ENCODE peak calls at places on chromosomes 2 and 18, in five cellular contexts. One of them, this sample, is unnamed.

GRCh38 chr2:45607701-45608100 is 3.4 kb downstream of the SRBD1 start:
- DNase-seq in MM.1S: no peak
- DNase-seq in GM12865: no peak
- DNase-seq in A549: peak
- DNase-seq in PC-3: peak
- DNase-seq in this sample: peak

GRCh38 chr2:186605041-186605440 is 15.2 kb downstream of the ITGAV start:
- DNase-seq in MM.1S: no peak
- DNase-seq in GM12865: no peak
- DNase-seq in A549: no peak
- DNase-seq in PC-3: no peak
- DNase-seq in this sample: no peak

GRCh38 chr2:27804146-27804545 is 32.6 kb downstream of the MRPL33 start:
- DNase-seq in MM.1S: no peak
- DNase-seq in GM12865: no peak
- DNase-seq in A549: no peak
- DNase-seq in PC-3: no peak
- DNase-seq in this sample: peak

GRCh38 chr2:157874997-157875719 is 972 bp downstream of the ACVR1 start:
- DNase-seq in MM.1S: peak
- DNase-seq in GM12865: no peak
- DNase-seq in A549: no peak
- DNase-seq in PC-3: peak
- DNase-seq in this sample: peak

GRCh38 chr2:98158305-98158704 is 71.3 kb downstream of the VWA3B start:
- DNase-seq in MM.1S: no peak
- DNase-seq in GM12865: no peak
- DNase-seq in A549: no peak
- DNase-seq in PC-3: no peak
- DNase-seq in this sample: no peak

GRCh38 chr2:43276962-43277383 is 50.6 kb upstream of the ZFP36L2 start:
- DNase-seq in MM.1S: no peak
- DNase-seq in GM12865: no peak
- DNase-seq in A549: no peak
- DNase-seq in PC-3: peak
- DNase-seq in this sample: peak

GRCh38 chr2:98329549-98329948 is 16.7 kb upstream of the CNGA3 start:
- DNase-seq in MM.1S: no peak
- DNase-seq in GM12865: no peak
- DNase-seq in A549: no peak
- DNase-seq in PC-3: no peak
- DNase-seq in this sample: no peak

GRCh38 chr2:101109451-101110140 is 41.6 kb downstream of the TBC1D8 start:
- DNase-seq in MM.1S: no peak
- DNase-seq in GM12865: no peak
- DNase-seq in A549: no peak
- DNase-seq in PC-3: no peak
- DNase-seq in this sample: peak

GRCh38 chr2:172113617-172114016 is 10.9 kb upstream of the DLX2 start:
- DNase-seq in MM.1S: no peak
- DNase-seq in GM12865: peak
- DNase-seq in A549: no peak
- DNase-seq in PC-3: peak
- DNase-seq in this sample: peak

GRCh38 chr2:86068098-86069047 is 37.3 kb downstream of the POLR1A start:
- DNase-seq in MM.1S: peak
- DNase-seq in GM12865: peak
- DNase-seq in A549: no peak
- DNase-seq in PC-3: no peak
- DNase-seq in this sample: peak

GRCh38 chr2:69915050-69915945 is at the start of gene MXD1:
- DNase-seq in MM.1S: no peak
- DNase-seq in GM12865: peak
- DNase-seq in A549: no peak
- DNase-seq in PC-3: peak
- DNase-seq in this sample: no peak

GRCh38 chr18:73896685-73897084 is 250.9 kb downstream of the FBXO15 start:
- DNase-seq in MM.1S: no peak
- DNase-seq in GM12865: peak
- DNase-seq in A549: no peak
- DNase-seq in PC-3: no peak
- DNase-seq in this sample: no peak

GRCh38 chr18:62838475-62839098 is 123.2 kb downstream of the PHLPP1 start:
- DNase-seq in MM.1S: no peak
- DNase-seq in GM12865: peak
- DNase-seq in A549: no peak
- DNase-seq in PC-3: no peak
- DNase-seq in this sample: no peak

GRCh38 chr18:21958256-21958655 is 211.1 kb upstream of the GATA6 start:
- DNase-seq in MM.1S: no peak
- DNase-seq in GM12865: no peak
- DNase-seq in A549: no peak
- DNase-seq in PC-3: no peak
- DNase-seq in this sample: no peak

GRCh38 chr2:223054193-223054781 is 2.3 kb downstream of the KCNE4 start:
- DNase-seq in MM.1S: no peak
- DNase-seq in GM12865: no peak
- DNase-seq in A549: no peak
- DNase-seq in PC-3: no peak
- DNase-seq in this sample: peak

GRCh38 chr18:24734058-24734457 is 273.6 kb downstream of the HRH4 start:
- DNase-seq in MM.1S: no peak
- DNase-seq in GM12865: no peak
- DNase-seq in A549: no peak
- DNase-seq in PC-3: peak
- DNase-seq in this sample: peak

GRCh38 chr2:124988111-124988510 is 963.0 kb downstream of the CNTNAP5 start:
- DNase-seq in MM.1S: no peak
- DNase-seq in GM12865: no peak
- DNase-seq in A549: no peak
- DNase-seq in PC-3: no peak
- DNase-seq in this sample: no peak

GRCh38 chr2:235773188-235773928 is 279.5 kb downstream of the AGAP1 start:
- DNase-seq in MM.1S: peak
- DNase-seq in GM12865: no peak
- DNase-seq in A549: no peak
- DNase-seq in PC-3: no peak
- DNase-seq in this sample: no peak

GRCh38 chr2:40579247-40579646 is 127.4 kb upstream of the SLC8A1 start:
- DNase-seq in MM.1S: no peak
- DNase-seq in GM12865: no peak
- DNase-seq in A549: no peak
- DNase-seq in PC-3: no peak
- DNase-seq in this sample: no peak

GRCh38 chr2:219624565-219624964 is 2.9 kb upstream of the SLC4A3 start:
- DNase-seq in MM.1S: no peak
- DNase-seq in GM12865: no peak
- DNase-seq in A549: no peak
- DNase-seq in PC-3: no peak
- DNase-seq in this sample: no peak

GRCh38 chr2:85705680-85706039 is 11.5 kb downstream of the GNLY start:
- DNase-seq in MM.1S: no peak
- DNase-seq in GM12865: no peak
- DNase-seq in A549: no peak
- DNase-seq in PC-3: peak
- DNase-seq in this sample: peak

GRCh38 chr2:130304726-130305125 is 38.0 kb upstream of the IMP4 start:
- DNase-seq in MM.1S: no peak
- DNase-seq in GM12865: no peak
- DNase-seq in A549: no peak
- DNase-seq in PC-3: no peak
- DNase-seq in this sample: no peak

GRCh38 chr18:46213295-46213694 is 109.1 kb downstream of the HAUS1 start:
- DNase-seq in MM.1S: peak
- DNase-seq in GM12865: peak
- DNase-seq in A549: peak
- DNase-seq in PC-3: peak
- DNase-seq in this sample: peak

GRCh38 chr2:34979148-34979547 is 1376.4 kb upstream of the CRIM1 start:
- DNase-seq in MM.1S: no peak
- DNase-seq in GM12865: no peak
- DNase-seq in A549: no peak
- DNase-seq in PC-3: no peak
- DNase-seq in this sample: no peak

GRCh38 chr2:160478660-160479059 is 14.9 kb downstream of the RBMS1 start:
- DNase-seq in MM.1S: no peak
- DNase-seq in GM12865: no peak
- DNase-seq in A549: no peak
- DNase-seq in PC-3: no peak
- DNase-seq in this sample: no peak

GRCh38 chr18:63454497-63454896 is 22.3 kb upstream of the SERPINB5 start:
- DNase-seq in MM.1S: no peak
- DNase-seq in GM12865: no peak
- DNase-seq in A549: peak
- DNase-seq in PC-3: peak
- DNase-seq in this sample: no peak

GRCh38 chr2:68620762-68621161 is 22.6 kb upstream of the PROKR1 start:
- DNase-seq in MM.1S: no peak
- DNase-seq in GM12865: no peak
- DNase-seq in A549: no peak
- DNase-seq in PC-3: no peak
- DNase-seq in this sample: no peak

GRCh38 chr2:85733121-85733960 is 20.4 kb upstream of the ATOH8 start:
- DNase-seq in MM.1S: no peak
- DNase-seq in GM12865: no peak
- DNase-seq in A549: no peak
- DNase-seq in PC-3: no peak
- DNase-seq in this sample: no peak

GRCh38 chr2:203656522-203657287 is 49.7 kb upstream of the CD28 start:
- DNase-seq in MM.1S: no peak
- DNase-seq in GM12865: peak
- DNase-seq in A549: no peak
- DNase-seq in PC-3: no peak
- DNase-seq in this sample: peak

GRCh38 chr2:169734172-169734847 is 678 bp downstream of the KLHL23 start:
- DNase-seq in MM.1S: no peak
- DNase-seq in GM12865: peak
- DNase-seq in A549: no peak
- DNase-seq in PC-3: peak
- DNase-seq in this sample: peak

GRCh38 chr2:176066645-176067586 is 16.8 kb downstream of the EVX2 start:
- DNase-seq in MM.1S: no peak
- DNase-seq in GM12865: no peak
- DNase-seq in A549: no peak
- DNase-seq in PC-3: no peak
- DNase-seq in this sample: no peak
- H3K4me3 ChIP-seq in MM.1S: no peak
- H3K4me3 ChIP-seq in GM12865: no peak
- H3K4me3 ChIP-seq in A549: no peak
- H3K4me3 ChIP-seq in PC-3: no peak
- H3K4me3 ChIP-seq in this sample: peak

DNA sequence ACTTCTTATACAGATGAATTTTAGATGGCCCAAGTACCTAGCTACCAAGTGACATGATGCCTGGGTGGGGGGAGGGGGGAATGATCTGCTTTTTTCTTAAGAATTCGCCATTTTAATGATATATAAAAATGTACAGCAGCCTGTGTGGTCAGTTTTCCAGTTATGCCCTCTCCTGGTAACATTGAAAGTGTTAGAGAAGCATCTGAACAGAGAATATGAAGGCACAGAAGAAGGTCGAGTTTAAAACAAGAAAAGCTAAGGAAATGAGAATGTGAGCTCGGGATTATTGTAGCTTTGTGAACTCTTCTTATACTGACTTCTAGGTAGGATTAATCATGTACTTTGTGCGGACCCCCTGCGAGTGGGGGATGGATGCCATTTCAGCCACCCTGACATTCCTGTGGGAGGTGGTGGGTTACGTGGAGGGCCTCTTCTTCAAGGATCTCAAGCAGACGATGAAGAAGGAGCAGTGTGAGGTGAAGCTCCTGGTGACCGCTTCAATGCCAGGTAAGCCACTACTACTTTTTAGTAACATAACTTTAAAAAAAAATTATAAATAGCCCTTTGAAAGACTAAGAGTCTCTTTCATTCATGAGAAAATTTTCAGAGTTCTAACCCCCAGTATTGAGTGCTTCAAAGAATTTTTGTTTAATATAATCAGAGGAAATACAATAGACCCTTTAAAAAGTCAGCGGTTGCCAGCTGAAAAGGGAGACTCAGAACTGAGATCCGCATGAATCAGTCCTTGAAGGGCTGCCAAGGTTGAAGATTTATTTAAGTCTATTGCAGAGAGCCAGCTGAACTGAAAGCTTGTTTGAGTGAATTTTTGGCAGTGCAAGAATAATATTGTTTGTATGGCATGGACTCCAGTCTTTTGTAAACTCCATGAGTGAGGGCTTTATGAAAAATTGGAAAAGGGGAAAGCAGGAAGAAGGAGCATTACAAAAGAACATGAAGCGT is 68.7 kb upstream of the RPE start:
- DNase-seq in MM.1S: no peak
- DNase-seq in GM12865: no peak
- DNase-seq in A549: no peak
- DNase-seq in PC-3: peak
- DNase-seq in this sample: peak
- TF ChIP-seq CTCF in MM.1S: no peak
- TF ChIP-seq CTCF in GM12865: no peak
- TF ChIP-seq CTCF in A549: no peak
- TF ChIP-seq CTCF in PC-3: no peak
- TF ChIP-seq CTCF in this sample: peak

DNA sequence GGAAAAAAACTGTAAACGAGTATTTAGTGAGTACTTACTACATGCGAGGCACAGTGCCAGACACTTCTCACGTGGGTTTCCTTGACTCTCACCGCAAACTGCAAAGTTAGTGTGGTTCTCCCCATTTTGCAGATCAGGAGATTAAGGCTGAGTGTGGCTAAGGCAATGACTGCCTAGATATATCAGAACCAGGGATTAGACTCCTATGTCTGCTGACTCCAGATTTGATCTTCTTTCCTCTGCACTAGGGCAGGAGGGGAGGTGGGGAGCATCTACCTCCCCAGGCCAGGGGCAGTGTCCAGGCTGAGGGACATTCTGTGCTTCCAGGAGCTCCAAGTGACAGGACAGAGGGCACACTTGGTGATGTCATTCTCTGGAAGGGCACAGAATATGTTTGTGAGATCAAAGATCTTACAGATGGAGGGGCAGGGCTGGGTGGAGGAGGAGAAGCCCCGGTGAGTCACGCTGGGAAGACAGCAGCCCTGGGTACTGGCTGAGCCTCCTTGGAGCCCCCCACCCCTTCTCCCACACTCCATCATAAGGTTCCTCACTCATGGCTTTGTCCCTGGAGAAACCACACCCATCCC is 92.4 kb downstream of the RHOB start:
- DNase-seq in MM.1S: no peak
- DNase-seq in GM12865: no peak
- DNase-seq in A549: no peak
- DNase-seq in PC-3: no peak
- DNase-seq in this sample: no peak
- H3K4me3 ChIP-seq in MM.1S: no peak
- H3K4me3 ChIP-seq in GM12865: no peak
- H3K4me3 ChIP-seq in A549: no peak
- H3K4me3 ChIP-seq in PC-3: no peak
- H3K4me3 ChIP-seq in this sample: no peak

DNA sequence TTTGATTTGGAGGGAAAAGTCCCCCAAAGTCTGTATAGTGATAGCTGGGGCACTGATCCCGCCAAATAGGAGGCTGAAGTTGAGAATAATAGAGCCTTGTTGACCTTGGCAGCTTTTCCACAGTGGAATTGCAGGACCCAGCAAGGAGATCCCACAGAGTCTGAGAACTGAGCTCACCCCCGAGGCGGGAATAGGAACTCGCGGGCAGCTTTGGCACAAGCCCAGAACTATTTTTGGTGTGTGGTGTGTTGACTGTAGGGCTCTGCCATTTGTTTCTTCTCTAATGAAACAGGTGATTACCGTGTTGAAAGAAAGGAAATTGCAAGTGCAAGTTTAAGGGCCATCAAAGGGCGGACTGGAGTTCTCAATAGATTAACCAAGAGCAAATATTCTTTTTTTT is 34.0 kb downstream of the SH3RF3 start:
- DNase-seq in MM.1S: no peak
- DNase-seq in GM12865: no peak
- DNase-seq in A549: no peak
- DNase-seq in PC-3: no peak
- DNase-seq in this sample: peak
- TF ChIP-seq CTCF in MM.1S: no peak
- TF ChIP-seq CTCF in GM12865: no peak
- TF ChIP-seq CTCF in A549: no peak
- TF ChIP-seq CTCF in PC-3: no peak
- TF ChIP-seq CTCF in this sample: no peak

This sample was measured in choroid plexus epithelial cell.